ENCODE peak calls at places on chromosomes 6 and 20, in five cellular contexts. O, K, U, X and Y are unnamed samples. For H3K4me1, the result is how much of the 10 kb centered on the place peaks cover.

GRCh38 chr20:17650816-17651760 is 31.0 kb downstream of the RRBP1 start:
- DNase-seq in K (no peak), X (no peak), U (peak), O (no peak), Y (no peak)

GRCh38 chr6:34284563-34285545 is 36.0 kb upstream of the SMIM29 start:
- DNase-seq in O (no peak), U (no peak), X (no peak), K (peak), Y (no peak)

GRCh38 chr6:49462071-49462470 is 982 bp downstream of the MMUT start:
- DNase-seq in K (no peak), X (no peak), U (peak), O (no peak), Y (peak)

GRCh38 chr6:13434777-13435176 is 52.6 kb downstream of the GFOD1 start:
- DNase-seq in U (no peak), X (no peak), O (no peak), K (no peak), Y (no peak)

GRCh38 chr6:25375125-25375524 is 96.0 kb downstream of the CARMIL1 start:
- DNase-seq in K (no peak), U (no peak), O (no peak), X (no peak), Y (no peak)

GRCh38 chr6:152204584-152204983 is 397.1 kb downstream of the ESR1 start:
- DNase-seq in X (no peak), U (peak), O (no peak), K (no peak), Y (no peak)

GRCh38 chr20:61933481-61933950 is 132.2 kb downstream of the TAF4 start:
- DNase-seq in K (no peak), X (no peak), O (no peak), U (no peak), Y (no peak)

GRCh38 chr6:72524011-72524645 is 97.7 kb upstream of the KCNQ5 start:
- DNase-seq in O (no peak), U (no peak), K (no peak), X (no peak), Y (no peak)

GRCh38 chr6:13586936-13587542 is 12.6 kb downstream of the SIRT5 start:
- DNase-seq in O (no peak), K (no peak), X (no peak), U (no peak), Y (no peak)

GRCh38 chr6:27687154-27688013 is 214.5 kb upstream of the ZNF184 start:
- DNase-seq in X (peak), K (peak), U (peak), O (peak), Y (peak)

GRCh38 chr6:97594834-97595233 is 311.8 kb upstream of the MMS22L start:
- DNase-seq in U (peak), K (no peak), O (no peak), X (no peak), Y (no peak)

GRCh38 chr6:26233608-26234420 is 131.2 kb upstream of the BTN3A2 start:
- DNase-seq in K (no peak), X (peak), U (peak), O (no peak), Y (peak)

DNA sequence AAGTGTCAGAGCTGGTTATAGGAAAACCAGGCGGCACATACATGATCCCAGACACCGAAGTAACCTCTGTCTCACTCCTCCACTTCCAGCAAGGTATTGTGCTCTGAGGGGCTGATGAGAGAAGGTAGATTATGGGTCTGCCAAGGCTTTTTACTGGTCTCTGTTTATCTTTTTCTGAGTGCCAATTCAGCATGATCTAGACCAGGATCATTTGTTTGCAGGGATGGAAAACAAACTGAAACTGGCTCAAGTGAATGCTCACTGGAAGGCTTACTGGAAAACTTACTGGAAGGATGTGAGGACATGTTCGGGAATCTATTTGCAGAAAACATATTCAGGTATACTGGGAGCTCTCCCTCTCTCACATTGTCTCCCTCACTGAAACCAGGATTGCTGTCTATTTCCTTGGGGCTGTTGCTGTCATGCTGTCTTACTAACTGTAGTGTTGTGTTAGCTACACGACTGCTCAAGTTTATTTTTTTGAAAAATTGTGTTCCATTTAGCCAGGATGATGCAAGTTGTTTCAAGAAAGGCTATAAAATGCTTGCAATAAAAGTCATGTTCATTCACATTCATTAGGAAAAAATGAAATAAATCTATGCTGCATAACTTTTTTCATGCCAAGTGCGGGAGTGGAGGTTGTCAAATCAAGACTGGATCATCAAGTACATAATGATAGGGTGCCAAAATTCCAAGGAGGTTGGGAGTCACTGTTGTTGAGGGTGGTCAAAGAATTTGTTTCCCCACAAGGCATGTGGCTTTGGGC is 37.0 kb downstream of the KLHL31 start:
- DNase-seq in X (no peak), K (no peak), U (peak), O (no peak), Y (no peak)
- H3K4me1 ChIP-seq in X (under half), K (under half), U (under half), O (under half), Y (under half)

DNA sequence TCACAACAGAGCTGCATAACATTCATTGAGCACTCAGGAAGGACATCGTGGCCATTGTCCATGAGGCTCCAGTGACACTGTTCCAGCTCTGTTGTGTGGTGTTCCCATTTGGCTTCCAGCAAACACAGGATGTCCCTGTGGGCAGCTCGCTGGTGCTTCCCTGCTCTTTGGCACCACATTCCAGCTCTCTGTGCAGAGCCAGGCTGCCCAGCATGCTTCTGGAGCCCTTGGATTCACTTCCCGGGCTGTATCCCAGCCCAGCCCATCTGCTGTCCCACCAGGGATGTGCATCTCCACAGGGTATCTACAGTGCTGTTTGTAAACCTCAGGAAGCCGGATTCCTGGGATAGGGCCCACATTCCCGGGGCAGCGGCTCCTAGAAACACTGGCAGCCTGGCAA is 57.2 kb downstream of the CTCFL start:
- DNase-seq in O (no peak), K (no peak), U (no peak), X (no peak), Y (no peak)
- H3K27ac ChIP-seq in O (no peak), K (peak), U (no peak), X (no peak), Y (no peak)

GRCh38 chr20:44720994-44721784 is 6.0 kb downstream of the CCN5 start:
- DNase-seq in O (no peak), K (no peak), X (no peak), U (peak), Y (no peak)
- H3K4me1 ChIP-seq in O (under half), K (under half), X (under half), U (under half), Y (under half)

GRCh38 chr20:48657426-48658197 is 170.2 kb downstream of the PREX1 start:
- DNase-seq in O (peak), X (peak), U (peak), K (peak), Y (peak)
- H3K27ac ChIP-seq in O (no peak), X (no peak), U (no peak), K (no peak), Y (no peak)

GRCh38 chr6:135285165-135285564 is 104.1 kb downstream of the MYB start:
- DNase-seq in X (no peak), O (no peak), U (no peak), K (no peak), Y (no peak)
- H3K4me1 ChIP-seq in X (under half), O (under half), U (under half), K (under half), Y (under half)